ENCODE peak calls at places on chromosomes 12 and 14, in four cellular contexts. One of them, this sample, is unnamed.

GRCh38 chr12:114698566-114699163 is 14.7 kb upstream of the TBX3 start:
- DNase-seq in transverse colon: no peak
- DNase-seq in GM12878: no peak
- DNase-seq in upper lobe of left lung: no peak
- DNase-seq in this sample: no peak

GRCh38 chr12:12010277-12011031 is 60.3 kb upstream of the BCL2L14 start:
- DNase-seq in transverse colon: peak; percentile 41
- DNase-seq in GM12878: peak; percentile 94
- DNase-seq in upper lobe of left lung: no peak
- DNase-seq in this sample: no peak

GRCh38 chr12:64890873-64891468 is 66.5 kb downstream of the TBC1D30 start:
- DNase-seq in transverse colon: no peak
- DNase-seq in GM12878: no peak
- DNase-seq in upper lobe of left lung: no peak
- DNase-seq in this sample: no peak

GRCh38 chr14:32531942-32532341 is 202.8 kb downstream of the AKAP6 start:
- DNase-seq in transverse colon: no peak
- DNase-seq in GM12878: no peak
- DNase-seq in upper lobe of left lung: no peak
- DNase-seq in this sample: no peak

GRCh38 chr12:93696462-93696861 is 19.3 kb downstream of the CRADD start:
- DNase-seq in transverse colon: no peak
- DNase-seq in GM12878: no peak
- DNase-seq in upper lobe of left lung: no peak
- DNase-seq in this sample: no peak

GRCh38 chr14:91381801-91382670 is 35.6 kb downstream of the CCDC88C start:
- DNase-seq in transverse colon: no peak
- DNase-seq in GM12878: no peak
- DNase-seq in upper lobe of left lung: no peak
- DNase-seq in this sample: no peak

GRCh38 chr12:3071107-3071506 is 6.1 kb upstream of the TSPAN9 start:
- DNase-seq in transverse colon: no peak
- DNase-seq in GM12878: no peak
- DNase-seq in upper lobe of left lung: no peak
- DNase-seq in this sample: no peak

GRCh38 chr12:52924764-52925716 is 20.2 kb upstream of the KRT8 start:
- DNase-seq in transverse colon: peak; percentile 68
- DNase-seq in GM12878: no peak
- DNase-seq in upper lobe of left lung: no peak
- DNase-seq in this sample: no peak

GRCh38 chr14:103127861-103128598 is 4.8 kb downstream of the TNFAIP2 start:
- DNase-seq in transverse colon: no peak
- DNase-seq in GM12878: no peak
- DNase-seq in upper lobe of left lung: no peak
- DNase-seq in this sample: peak; percentile 20

GRCh38 chr12:3436496-3437060 is 54.4 kb upstream of the PRMT8 start:
- DNase-seq in transverse colon: no peak
- DNase-seq in GM12878: no peak
- DNase-seq in upper lobe of left lung: no peak
- DNase-seq in this sample: no peak

GRCh38 chr12:67728296-67728666 is 79.7 kb downstream of the DYRK2 start:
- DNase-seq in transverse colon: no peak
- DNase-seq in GM12878: no peak
- DNase-seq in upper lobe of left lung: no peak
- DNase-seq in this sample: no peak
- TF ChIP-seq EP300 in transverse colon: no peak
- TF ChIP-seq EP300 in GM12878: no peak
- TF ChIP-seq EP300 in upper lobe of left lung: no peak
- TF ChIP-seq EP300 in this sample: no peak

DNA sequence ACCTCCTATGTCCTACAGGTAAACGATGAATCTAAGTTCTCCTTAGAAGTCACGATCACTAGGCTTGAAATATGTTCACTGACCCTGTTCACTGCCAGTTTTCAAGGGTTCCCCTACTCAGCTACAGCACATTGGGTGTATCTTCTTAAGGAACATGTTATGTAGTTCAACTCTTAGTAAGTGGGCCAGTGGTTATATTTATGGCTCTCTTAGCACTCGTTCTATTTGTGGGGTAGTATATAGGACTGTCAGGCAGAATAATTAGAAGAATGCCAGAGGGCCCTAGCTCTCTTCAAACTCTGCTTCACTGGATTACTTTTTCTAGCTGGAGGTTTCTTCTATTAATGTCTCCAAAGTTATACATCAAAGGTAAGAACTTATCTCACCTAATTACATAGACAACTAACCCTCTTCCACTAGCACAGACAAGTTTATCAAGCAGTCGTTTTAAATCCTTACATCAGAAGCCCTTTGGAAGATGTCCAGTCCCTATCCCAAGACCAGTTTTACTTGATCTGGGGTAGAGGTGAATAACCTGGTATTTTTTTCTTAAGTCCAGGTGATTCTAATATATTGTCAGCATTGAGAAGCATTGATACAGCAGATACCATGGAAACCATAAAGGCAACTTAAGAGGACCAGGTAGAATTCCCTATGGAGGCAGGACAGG is 39.6 kb downstream of the ZFYVE26 start:
- DNase-seq in transverse colon: no peak
- DNase-seq in GM12878: no peak
- DNase-seq in upper lobe of left lung: no peak
- DNase-seq in this sample: no peak
- H3K4me1 ChIP-seq in transverse colon: no peaks in the 10 kb centered on the region
- H3K4me1 ChIP-seq in GM12878: no peaks in the 10 kb centered on the region
- H3K4me1 ChIP-seq in upper lobe of left lung: no peaks in the 10 kb centered on the region
- H3K4me1 ChIP-seq in this sample: no peaks in the 10 kb centered on the region

DNA sequence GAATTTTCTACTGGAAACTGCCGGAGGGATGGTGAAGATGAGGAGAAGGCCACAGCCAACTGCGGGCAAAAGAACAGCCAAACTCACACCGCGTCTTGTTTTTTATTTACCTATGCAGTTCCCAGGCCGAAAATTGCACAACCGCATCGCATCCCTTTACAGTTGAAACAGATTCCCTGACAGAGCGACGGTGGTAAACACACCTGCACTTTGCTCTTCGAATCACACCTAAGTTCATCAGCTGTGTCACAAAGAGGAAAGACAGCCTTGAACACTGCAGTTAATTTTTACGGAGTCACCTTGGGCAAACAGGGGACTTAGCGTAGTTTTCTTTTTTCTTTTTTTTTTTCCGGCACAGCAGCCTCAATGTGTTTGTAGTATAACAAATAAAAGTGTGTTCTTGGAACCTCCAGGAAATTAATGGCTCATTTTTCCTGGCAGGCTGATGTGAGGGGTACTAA is 272.0 kb upstream of the DIO3 start:
- DNase-seq in transverse colon: peak; percentile 57
- DNase-seq in GM12878: no peak
- DNase-seq in upper lobe of left lung: no peak
- DNase-seq in this sample: no peak
- TF ChIP-seq EP300 in transverse colon: no peak
- TF ChIP-seq EP300 in GM12878: no peak
- TF ChIP-seq EP300 in upper lobe of left lung: no peak
- TF ChIP-seq EP300 in this sample: no peak

GRCh38 chr12:54416908-54417603 is 2.0 kb downstream of the ITGA5 start:
- DNase-seq in transverse colon: no peak
- DNase-seq in GM12878: no peak
- DNase-seq in upper lobe of left lung: no peak
- DNase-seq in this sample: peak; percentile 57
- H3K4me1 ChIP-seq in transverse colon: peaks cover 31% of the 10 kb centered on the region
- H3K4me1 ChIP-seq in GM12878: peaks cover 16% of the 10 kb centered on the region
- H3K4me1 ChIP-seq in upper lobe of left lung: peaks cover 72% of the 10 kb centered on the region
- H3K4me1 ChIP-seq in this sample: peaks cover 21% of the 10 kb centered on the region

GRCh38 chr12:69042970-69043369 is 110.0 kb upstream of the CPM start:
- DNase-seq in transverse colon: no peak
- DNase-seq in GM12878: no peak
- DNase-seq in upper lobe of left lung: peak; percentile 15
- DNase-seq in this sample: no peak
- TF ChIP-seq EP300 in transverse colon: no peak
- TF ChIP-seq EP300 in GM12878: no peak
- TF ChIP-seq EP300 in upper lobe of left lung: no peak
- TF ChIP-seq EP300 in this sample: no peak